ENCODE peak calls at places on chromosomes 13 and 19, in four cellular contexts. One of them, this sample, is unnamed.

GRCh38 chr13:109794095-109794494 is 7.7 kb upstream of the IRS2 start:
- DNase-seq in heart right ventricle: no peak
- DNase-seq in thoracic aorta: no peak
- DNase-seq in tibial nerve: no peak
- DNase-seq in this sample: no peak

GRCh38 chr13:112970552-112971287 is 1.7 kb downstream of the MCF2L start:
- DNase-seq in heart right ventricle: no peak
- DNase-seq in thoracic aorta: no peak
- DNase-seq in tibial nerve: no peak
- DNase-seq in this sample: no peak

GRCh38 chr13:59776924-59777690 is 386.6 kb downstream of the DIAPH3 start:
- DNase-seq in heart right ventricle: no peak
- DNase-seq in thoracic aorta: no peak
- DNase-seq in tibial nerve: no peak
- DNase-seq in this sample: no peak

GRCh38 chr19:23957660-23958281 is 43.1 kb downstream of the ZNF726 start:
- DNase-seq in heart right ventricle: no peak
- DNase-seq in thoracic aorta: no peak
- DNase-seq in tibial nerve: no peak
- DNase-seq in this sample: no peak

GRCh38 chr13:77000475-77000874 is 8.6 kb downstream of the CLN5 start:
- DNase-seq in heart right ventricle: no peak
- DNase-seq in thoracic aorta: no peak
- DNase-seq in tibial nerve: no peak
- DNase-seq in this sample: no peak

GRCh38 chr19:29467824-29468401 is 57.9 kb upstream of the VSTM2B start:
- DNase-seq in heart right ventricle: no peak
- DNase-seq in thoracic aorta: no peak
- DNase-seq in tibial nerve: no peak
- DNase-seq in this sample: peak; percentile 1

GRCh38 chr13:34376483-34376882 is 558.5 kb downstream of the RFC3 start:
- DNase-seq in heart right ventricle: no peak
- DNase-seq in thoracic aorta: no peak
- DNase-seq in tibial nerve: no peak
- DNase-seq in this sample: no peak

GRCh38 chr19:10230904-10231623 is at the start of gene S1PR2:
- DNase-seq in heart right ventricle: peak; percentile 87
- DNase-seq in thoracic aorta: no peak
- DNase-seq in tibial nerve: peak; percentile 70
- DNase-seq in this sample: peak; percentile 86

GRCh38 chr13:50911937-50912624 is 2.5 kb downstream of the RNASEH2B start:
- DNase-seq in heart right ventricle: peak; percentile 89
- DNase-seq in thoracic aorta: peak; percentile 52
- DNase-seq in tibial nerve: peak; percentile 87
- DNase-seq in this sample: peak; percentile 90

GRCh38 chr19:51018745-51019543 is 565 bp downstream of the KLK10 start:
- DNase-seq in heart right ventricle: no peak
- DNase-seq in thoracic aorta: no peak
- DNase-seq in tibial nerve: no peak
- DNase-seq in this sample: no peak

GRCh38 chr13:75178436-75178835 is 303.5 kb downstream of the TBC1D4 start:
- DNase-seq in heart right ventricle: no peak
- DNase-seq in thoracic aorta: no peak
- DNase-seq in tibial nerve: no peak
- DNase-seq in this sample: no peak

GRCh38 chr19:7534531-7534980 is 961 bp upstream of the PNPLA6 start:
- DNase-seq in heart right ventricle: peak; percentile 73
- DNase-seq in thoracic aorta: peak; percentile 70
- DNase-seq in tibial nerve: no peak
- DNase-seq in this sample: peak; percentile 33

GRCh38 chr13:28568286-28568685 is 73.4 kb upstream of the FLT1 start:
- DNase-seq in heart right ventricle: peak; percentile 71
- DNase-seq in thoracic aorta: no peak
- DNase-seq in tibial nerve: no peak
- DNase-seq in this sample: no peak

GRCh38 chr19:5090780-5091575 is 122.1 kb downstream of the KDM4B start:
- DNase-seq in heart right ventricle: peak; percentile 49
- DNase-seq in thoracic aorta: no peak
- DNase-seq in tibial nerve: no peak
- DNase-seq in this sample: no peak

GRCh38 chr13:29284726-29285125 is 310.8 kb downstream of the SLC7A1 start:
- DNase-seq in heart right ventricle: no peak
- DNase-seq in thoracic aorta: no peak
- DNase-seq in tibial nerve: no peak
- DNase-seq in this sample: no peak

GRCh38 chr13:30192320-30193093 is 114.8 kb downstream of the KATNAL1 start:
- DNase-seq in heart right ventricle: no peak
- DNase-seq in thoracic aorta: no peak
- DNase-seq in tibial nerve: no peak
- DNase-seq in this sample: no peak

GRCh38 chr13:109332501-109333499 is 453.6 kb downstream of the IRS2 start:
- DNase-seq in heart right ventricle: no peak
- DNase-seq in thoracic aorta: no peak
- DNase-seq in tibial nerve: no peak
- DNase-seq in this sample: no peak

GRCh38 chr19:47674548-47674947 is 38.7 kb upstream of the EHD2 start:
- DNase-seq in heart right ventricle: no peak
- DNase-seq in thoracic aorta: no peak
- DNase-seq in tibial nerve: no peak
- DNase-seq in this sample: no peak

GRCh38 chr13:112776354-112776753 is 86.5 kb downstream of the ATP11A start:
- DNase-seq in heart right ventricle: no peak
- DNase-seq in thoracic aorta: no peak
- DNase-seq in tibial nerve: no peak
- DNase-seq in this sample: no peak

GRCh38 chr13:48950507-48950886 is 25.2 kb upstream of the FNDC3A start:
- DNase-seq in heart right ventricle: no peak
- DNase-seq in thoracic aorta: no peak
- DNase-seq in tibial nerve: no peak
- DNase-seq in this sample: no peak

GRCh38 chr19:11587302-11587972 is 9.8 kb upstream of the ZNF627 start:
- DNase-seq in heart right ventricle: peak; percentile 81
- DNase-seq in thoracic aorta: peak; percentile 22
- DNase-seq in tibial nerve: peak; percentile 71
- DNase-seq in this sample: peak; percentile 63

GRCh38 chr19:7349961-7350711 is 1.4 kb downstream of the ARHGEF18 start:
- DNase-seq in heart right ventricle: no peak
- DNase-seq in thoracic aorta: no peak
- DNase-seq in tibial nerve: no peak
- DNase-seq in this sample: peak; percentile 75

GRCh38 chr13:105159794-105160193 is 1375.7 kb downstream of the EFNB2 start:
- DNase-seq in heart right ventricle: no peak
- DNase-seq in thoracic aorta: no peak
- DNase-seq in tibial nerve: no peak
- DNase-seq in this sample: no peak

GRCh38 chr19:49892716-49893115 is 4.0 kb downstream of the IL4I1 start:
- DNase-seq in heart right ventricle: no peak
- DNase-seq in thoracic aorta: no peak
- DNase-seq in tibial nerve: no peak
- DNase-seq in this sample: no peak
- H3K4me1 ChIP-seq in heart right ventricle: peaks cover 33% of the 10 kb centered on the region
- H3K4me1 ChIP-seq in thoracic aorta: no peaks in the 10 kb centered on the region
- H3K4me1 ChIP-seq in tibial nerve: no peaks in the 10 kb centered on the region
- H3K4me1 ChIP-seq in this sample: peaks cover 39% of the 10 kb centered on the region

DNA sequence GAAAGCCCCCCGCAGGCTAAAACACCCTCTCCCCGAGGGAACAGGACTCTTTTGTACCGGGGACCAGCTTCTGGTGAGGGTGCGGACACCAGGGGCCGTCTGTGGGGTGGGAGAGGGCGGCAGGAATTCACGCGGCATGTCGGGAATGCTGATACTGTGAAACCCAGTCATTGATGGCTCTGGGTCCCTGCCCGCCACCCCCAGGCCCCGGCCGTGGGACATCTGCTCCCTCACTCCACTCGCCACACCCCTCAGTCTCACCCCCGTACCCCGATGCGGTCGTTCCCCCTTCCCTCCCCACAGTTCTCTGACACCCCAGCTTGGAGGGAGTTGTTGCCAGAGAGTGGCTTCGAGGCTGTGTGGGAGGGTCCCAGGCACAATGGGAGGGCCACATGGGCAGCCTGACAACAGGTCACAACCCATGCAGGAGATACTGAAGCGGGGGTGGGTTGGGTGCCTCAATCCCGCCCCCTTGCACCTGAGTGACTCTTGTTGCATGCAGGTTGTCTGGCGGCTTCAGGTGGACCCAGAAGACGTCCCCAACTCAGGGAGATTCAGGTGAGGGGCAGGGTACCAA is 1.9 kb downstream of the MAG start:
- DNase-seq in heart right ventricle: no peak
- DNase-seq in thoracic aorta: no peak
- DNase-seq in tibial nerve: no peak
- DNase-seq in this sample: no peak
- H3K4me1 ChIP-seq in heart right ventricle: peaks cover 6% of the 10 kb centered on the region
- H3K4me1 ChIP-seq in thoracic aorta: no peaks in the 10 kb centered on the region
- H3K4me1 ChIP-seq in tibial nerve: no peaks in the 10 kb centered on the region
- H3K4me1 ChIP-seq in this sample: peaks cover 14% of the 10 kb centered on the region

GRCh38 chr13:95228130-95228529 is 73.1 kb downstream of the ABCC4 start:
- DNase-seq in heart right ventricle: no peak
- DNase-seq in thoracic aorta: no peak
- DNase-seq in tibial nerve: no peak
- DNase-seq in this sample: no peak

GRCh38 chr13:95229855-95230254 is 71.4 kb downstream of the ABCC4 start:
- DNase-seq in heart right ventricle: no peak
- DNase-seq in thoracic aorta: no peak
- DNase-seq in tibial nerve: no peak
- DNase-seq in this sample: no peak

GRCh38 chr13:95233026-95233635 is 68.1 kb downstream of the ABCC4 start:
- DNase-seq in heart right ventricle: no peak
- DNase-seq in thoracic aorta: no peak
- DNase-seq in tibial nerve: no peak
- DNase-seq in this sample: no peak

GRCh38 chr13:95234242-95234641 is 67.0 kb downstream of the ABCC4 start:
- DNase-seq in heart right ventricle: no peak
- DNase-seq in thoracic aorta: no peak
- DNase-seq in tibial nerve: no peak
- DNase-seq in this sample: no peak

GRCh38 chr13:95231393-95231792 is 69.9 kb downstream of the ABCC4 start:
- DNase-seq in heart right ventricle: no peak
- DNase-seq in thoracic aorta: no peak
- DNase-seq in tibial nerve: no peak
- DNase-seq in this sample: no peak
- H3K4me1 ChIP-seq in heart right ventricle: peaks cover 17% of the 10 kb centered on the region
- H3K4me1 ChIP-seq in thoracic aorta: no peaks in the 10 kb centered on the region
- H3K4me1 ChIP-seq in tibial nerve: no peaks in the 10 kb centered on the region
- H3K4me1 ChIP-seq in this sample: no peaks in the 10 kb centered on the region

DNA sequence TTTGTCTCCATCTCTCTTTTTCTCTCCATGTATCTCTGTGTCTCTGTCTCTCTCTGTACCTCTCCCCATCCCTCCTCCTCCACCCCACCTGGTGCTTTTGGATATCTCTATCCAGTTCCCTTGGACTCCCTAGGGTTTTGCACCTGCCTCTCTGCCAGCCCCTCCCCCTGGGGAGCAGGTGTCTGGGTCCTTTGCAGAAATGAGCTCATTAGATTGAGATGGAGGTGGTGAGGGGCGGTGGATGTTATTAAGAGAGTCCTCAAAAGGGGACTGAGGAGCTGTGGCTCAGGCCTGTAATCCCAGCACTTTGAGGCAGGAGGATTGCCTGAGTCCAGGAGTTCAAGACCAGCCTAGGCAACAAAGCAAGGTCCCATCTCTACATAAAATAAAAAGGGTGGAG is 2.1 kb downstream of the KCNN4 start:
- DNase-seq in heart right ventricle: no peak
- DNase-seq in thoracic aorta: no peak
- DNase-seq in tibial nerve: no peak
- DNase-seq in this sample: no peak
- H3K4me1 ChIP-seq in heart right ventricle: peaks cover 58% of the 10 kb centered on the region
- H3K4me1 ChIP-seq in thoracic aorta: peaks cover 15% of the 10 kb centered on the region
- H3K4me1 ChIP-seq in tibial nerve: no peaks in the 10 kb centered on the region
- H3K4me1 ChIP-seq in this sample: peaks cover 79% of the 10 kb centered on the region

DNA sequence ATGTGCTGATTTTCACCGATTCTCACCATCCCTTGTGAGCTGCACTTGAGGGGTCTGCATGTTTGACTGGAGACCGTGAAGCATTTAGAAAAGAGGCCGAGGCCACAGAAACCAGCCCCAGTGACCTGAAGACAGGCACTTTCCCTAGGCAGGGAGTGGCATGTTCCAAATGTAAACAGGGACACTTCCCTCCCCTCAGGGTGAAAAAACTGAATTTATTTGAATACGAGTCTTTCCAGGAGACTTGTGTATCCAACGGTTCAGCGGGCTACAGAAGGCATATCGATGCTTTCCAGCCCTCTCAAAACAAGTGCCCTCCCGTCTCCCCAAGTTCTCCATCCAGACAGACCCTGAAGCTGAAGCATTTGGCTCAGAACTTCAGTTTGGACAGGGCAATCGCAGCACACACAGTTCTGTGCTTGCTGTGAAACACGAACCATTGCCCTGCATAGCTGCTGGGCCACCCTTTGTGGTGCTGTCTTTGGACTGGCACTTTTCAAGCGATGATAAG is 106.1 kb downstream of the ZIC5 start:
- DNase-seq in heart right ventricle: no peak
- DNase-seq in thoracic aorta: no peak
- DNase-seq in tibial nerve: no peak
- DNase-seq in this sample: no peak
- H3K4me1 ChIP-seq in heart right ventricle: no peaks in the 10 kb centered on the region
- H3K4me1 ChIP-seq in thoracic aorta: no peaks in the 10 kb centered on the region
- H3K4me1 ChIP-seq in tibial nerve: no peaks in the 10 kb centered on the region
- H3K4me1 ChIP-seq in this sample: peaks cover under 1% of the 10 kb centered on the region

GRCh38 chr19:902093-902370 is 8.7 kb downstream of the RNU6-9 start:
- DNase-seq in heart right ventricle: no peak
- DNase-seq in thoracic aorta: no peak
- DNase-seq in tibial nerve: no peak
- DNase-seq in this sample: no peak

GRCh38 chr19:902446-903226 is 9.4 kb downstream of the RNU6-9 start:
- DNase-seq in heart right ventricle: no peak
- DNase-seq in thoracic aorta: no peak
- DNase-seq in tibial nerve: no peak
- DNase-seq in this sample: no peak

GRCh38 chr19:903266-903797 is 9.7 kb downstream of the R3HDM4 start:
- DNase-seq in heart right ventricle: no peak
- DNase-seq in thoracic aorta: no peak
- DNase-seq in tibial nerve: no peak
- DNase-seq in this sample: no peak

GRCh38 chr19:906480-906879 is 6.5 kb downstream of the R3HDM4 start:
- DNase-seq in heart right ventricle: no peak
- DNase-seq in thoracic aorta: no peak
- DNase-seq in tibial nerve: no peak
- DNase-seq in this sample: no peak

DNA sequence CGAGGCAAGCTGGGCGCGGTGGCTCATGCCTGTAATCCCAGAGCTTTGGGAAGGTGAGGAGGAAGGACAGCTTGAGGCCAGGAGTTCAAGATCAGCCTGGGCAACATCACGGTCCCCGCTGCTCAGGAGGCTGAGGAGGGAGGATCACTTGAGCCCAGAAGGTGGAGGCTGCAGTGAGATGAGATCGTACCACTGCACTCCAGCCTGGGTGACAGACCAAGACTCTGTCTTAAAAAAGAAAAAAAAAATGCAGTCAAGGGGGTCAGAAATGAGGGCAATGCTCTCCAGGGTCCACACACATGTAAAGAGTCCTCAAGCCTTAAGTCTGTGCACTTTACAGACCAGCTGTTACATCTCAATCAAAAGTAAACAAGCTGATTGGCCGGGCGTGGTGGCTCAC is 8.5 kb downstream of the R3HDM4 start:
- DNase-seq in heart right ventricle: no peak
- DNase-seq in thoracic aorta: no peak
- DNase-seq in tibial nerve: no peak
- DNase-seq in this sample: no peak
- H3K4me1 ChIP-seq in heart right ventricle: peaks cover 26% of the 10 kb centered on the region
- H3K4me1 ChIP-seq in thoracic aorta: peaks cover 9% of the 10 kb centered on the region
- H3K4me1 ChIP-seq in tibial nerve: no peaks in the 10 kb centered on the region
- H3K4me1 ChIP-seq in this sample: peaks cover 63% of the 10 kb centered on the region